ENCODE peak calls at places on chromosomes 1 and 21, in four cellular contexts. One of them, this sample, is unnamed.

GRCh38 chr1:196308171-196308570 is 300.1 kb downstream of the KCNT2 start:
- DNase-seq in HL-60: no peak
- DNase-seq in cardiac muscle cell: no peak
- DNase-seq in lung: no peak
- DNase-seq in this sample: no peak

GRCh38 chr1:94514095-94514727 is 27.3 kb downstream of the F3 start:
- DNase-seq in HL-60: no peak
- DNase-seq in lung: no peak
- DNase-seq in cardiac muscle cell: peak; percentile 65
- DNase-seq in this sample: peak; percentile 45

GRCh38 chr21:26847951-26848350 is 2.7 kb upstream of the ADAMTS1 start:
- DNase-seq in lung: no peak
- DNase-seq in HL-60: no peak
- DNase-seq in cardiac muscle cell: no peak
- DNase-seq in this sample: no peak

GRCh38 chr1:179753061-179753460 is 10.0 kb downstream of the FAM163A start:
- DNase-seq in cardiac muscle cell: no peak
- DNase-seq in lung: no peak
- DNase-seq in HL-60: no peak
- DNase-seq in this sample: no peak

GRCh38 chr1:197674286-197674685 is 101.0 kb downstream of the DENND1B start:
- DNase-seq in HL-60: no peak
- DNase-seq in cardiac muscle cell: no peak
- DNase-seq in lung: no peak
- DNase-seq in this sample: no peak

GRCh38 chr21:31410763-31411278 is 66.8 kb upstream of the TIAM1 start:
- DNase-seq in HL-60: no peak
- DNase-seq in cardiac muscle cell: no peak
- DNase-seq in lung: no peak
- DNase-seq in this sample: no peak

GRCh38 chr1:236623371-236624166 is 19.3 kb upstream of the HEATR1 start:
- DNase-seq in cardiac muscle cell: no peak
- DNase-seq in lung: no peak
- DNase-seq in HL-60: no peak
- DNase-seq in this sample: no peak

GRCh38 chr21:28069446-28069845 is 923.2 kb downstream of the LTN1 start:
- DNase-seq in cardiac muscle cell: no peak
- DNase-seq in HL-60: no peak
- DNase-seq in lung: no peak
- DNase-seq in this sample: no peak

GRCh38 chr1:194295690-194296089 is 1109.3 kb upstream of the B3GALT2 start:
- DNase-seq in lung: no peak
- DNase-seq in cardiac muscle cell: peak; percentile 76
- DNase-seq in HL-60: no peak
- DNase-seq in this sample: peak; percentile 51

GRCh38 chr1:161486806-161487482 is 18.3 kb upstream of the FCGR2A start:
- DNase-seq in cardiac muscle cell: peak; percentile 80
- DNase-seq in lung: no peak
- DNase-seq in HL-60: peak; percentile 68
- DNase-seq in this sample: peak; percentile 58

GRCh38 chr1:52403566-52404115 is 582 bp downstream of the ORC1 start:
- DNase-seq in cardiac muscle cell: no peak
- DNase-seq in lung: peak; percentile 29
- DNase-seq in HL-60: peak; percentile 82
- DNase-seq in this sample: peak; percentile 35

GRCh38 chr1:34870395-34870794 is 10.8 kb upstream of the SMIM12 start:
- DNase-seq in cardiac muscle cell: no peak
- DNase-seq in lung: no peak
- DNase-seq in HL-60: no peak
- DNase-seq in this sample: no peak

GRCh38 chr1:91511386-91511785 is 10.7 kb downstream of the CDC7 start:
- DNase-seq in cardiac muscle cell: peak; percentile 54
- DNase-seq in HL-60: peak; percentile 11
- DNase-seq in lung: no peak
- DNase-seq in this sample: no peak

GRCh38 chr21:31682625-31683024 is 23.1 kb downstream of the SOD1 start:
- DNase-seq in lung: no peak
- DNase-seq in HL-60: no peak
- DNase-seq in cardiac muscle cell: no peak
- DNase-seq in this sample: no peak

GRCh38 chr1:169648709-169649108 is 18.8 kb upstream of the SELP start:
- DNase-seq in cardiac muscle cell: no peak
- DNase-seq in lung: no peak
- DNase-seq in HL-60: no peak
- DNase-seq in this sample: no peak

GRCh38 chr1:177306019-177306415 is 135.3 kb downstream of the BRINP2 start:
- DNase-seq in cardiac muscle cell: no peak
- DNase-seq in lung: no peak
- DNase-seq in HL-60: no peak
- DNase-seq in this sample: no peak

GRCh38 chr1:204506969-204507316 is 9.3 kb upstream of the MDM4 start:
- DNase-seq in lung: peak; percentile 86
- DNase-seq in cardiac muscle cell: peak; percentile 88
- DNase-seq in HL-60: peak; percentile 93
- DNase-seq in this sample: peak; percentile 92

GRCh38 chr1:24902471-24902891 is 27.6 kb downstream of the RUNX3 start:
- DNase-seq in lung: no peak
- DNase-seq in cardiac muscle cell: no peak
- DNase-seq in HL-60: no peak
- DNase-seq in this sample: no peak

GRCh38 chr1:159821171-159821867 is 5.4 kb upstream of the SLAMF8 start:
- DNase-seq in HL-60: no peak
- DNase-seq in cardiac muscle cell: no peak
- DNase-seq in lung: peak; percentile 46
- DNase-seq in this sample: no peak

DNA sequence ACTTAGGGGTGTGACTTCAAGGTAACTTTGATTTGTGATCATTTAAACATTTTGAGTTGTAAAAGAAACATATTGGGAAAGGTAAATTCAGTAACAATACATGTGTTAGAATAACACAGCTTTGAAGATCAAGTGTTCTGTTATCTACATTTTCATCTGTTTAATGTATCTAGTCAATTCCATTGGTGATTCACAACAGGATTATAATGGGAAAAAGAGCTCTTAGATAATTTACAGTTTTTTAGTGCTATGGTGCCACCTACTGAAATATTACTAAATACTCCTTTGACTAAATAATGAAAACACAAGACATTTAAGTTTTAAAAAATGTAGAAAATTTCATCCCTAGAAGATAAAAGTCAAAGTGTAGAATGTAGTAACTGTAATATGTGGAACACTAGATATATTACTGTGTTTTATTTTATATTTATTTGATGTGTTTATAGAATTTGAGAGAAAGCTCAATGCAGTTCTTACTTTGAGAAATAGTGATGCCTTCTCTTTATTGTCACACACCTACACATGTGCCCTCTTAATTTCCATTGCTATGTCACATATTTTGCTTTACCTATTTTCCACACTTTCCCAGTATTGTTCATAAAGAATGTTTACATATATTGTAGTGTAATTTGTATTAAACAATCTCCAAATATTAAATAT is 47.4 kb downstream of the PTPRC start:
- DNase-seq in HL-60: no peak
- DNase-seq in cardiac muscle cell: no peak
- DNase-seq in lung: no peak
- DNase-seq in this sample: no peak
- TF ChIP-seq CTCF in HL-60: no peak
- TF ChIP-seq CTCF in cardiac muscle cell: peak; percentile 40
- TF ChIP-seq CTCF in lung: no peak
- TF ChIP-seq CTCF in this sample: peak; percentile 36

GRCh38 chr1:152043870-152044269 is 7.1 kb upstream of the S100A11 start:
- DNase-seq in cardiac muscle cell: no peak
- DNase-seq in lung: no peak
- DNase-seq in HL-60: no peak
- DNase-seq in this sample: no peak

GRCh38 chr1:152047954-152048640 is 11.3 kb upstream of the S100A11 start:
- DNase-seq in lung: peak; percentile 93
- DNase-seq in HL-60: peak; percentile 99
- DNase-seq in cardiac muscle cell: peak; percentile 88
- DNase-seq in this sample: peak; percentile 98

GRCh38 chr1:152042030-152042429 is 5.2 kb upstream of the S100A11 start:
- DNase-seq in cardiac muscle cell: no peak
- DNase-seq in HL-60: no peak
- DNase-seq in lung: no peak
- DNase-seq in this sample: no peak

GRCh38 chr1:152047607-152047953 is 10.8 kb upstream of the S100A11 start:
- DNase-seq in lung: no peak
- DNase-seq in cardiac muscle cell: no peak
- DNase-seq in HL-60: no peak
- DNase-seq in this sample: peak; percentile 87

DNA sequence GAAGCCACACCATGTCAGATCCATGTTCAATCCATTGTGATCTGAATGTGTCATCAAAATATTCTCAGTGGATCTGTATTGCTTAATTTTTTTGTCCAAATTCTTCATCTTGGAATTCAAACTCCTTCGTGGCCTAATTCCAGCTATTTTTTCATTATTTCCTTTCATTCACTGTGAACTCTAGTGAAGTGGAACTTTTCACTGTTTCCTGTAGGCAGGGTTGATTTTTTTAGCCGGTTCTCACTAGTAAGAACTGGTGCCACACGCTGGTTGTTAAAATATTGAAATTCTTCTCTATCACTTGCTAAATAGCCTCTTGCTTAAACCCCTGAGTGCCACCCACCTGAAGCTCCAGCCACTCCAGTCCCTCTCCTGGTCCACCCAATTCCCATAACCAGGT is 7.6 kb upstream of the S100A11 start:
- DNase-seq in HL-60: no peak
- DNase-seq in cardiac muscle cell: no peak
- DNase-seq in lung: no peak
- DNase-seq in this sample: no peak
- TF ChIP-seq CTCF in HL-60: no peak
- TF ChIP-seq CTCF in cardiac muscle cell: no peak
- TF ChIP-seq CTCF in lung: no peak
- TF ChIP-seq CTCF in this sample: no peak

GRCh38 chr1:1399870-1400575 is 888 bp upstream of the CCNL2 start:
- DNase-seq in lung: no peak
- DNase-seq in cardiac muscle cell: no peak
- DNase-seq in HL-60: no peak
- DNase-seq in this sample: no peak

GRCh38 chr1:1397839-1398523 is 1.2 kb downstream of the CCNL2 start:
- DNase-seq in HL-60: peak; percentile 68
- DNase-seq in cardiac muscle cell: no peak
- DNase-seq in lung: no peak
- DNase-seq in this sample: no peak

GRCh38 chr1:1400576-1401456 is 1.7 kb upstream of the CCNL2 start:
- DNase-seq in lung: no peak
- DNase-seq in cardiac muscle cell: no peak
- DNase-seq in HL-60: no peak
- DNase-seq in this sample: no peak

GRCh38 chr1:1398677-1399186 is 403 bp downstream of the CCNL2 start:
- DNase-seq in cardiac muscle cell: no peak
- DNase-seq in lung: no peak
- DNase-seq in HL-60: no peak
- DNase-seq in this sample: no peak

GRCh38 chr1:1399187-1399869 is at the start of gene CCNL2:
- DNase-seq in HL-60: peak; percentile 97
- DNase-seq in lung: peak; percentile 99
- DNase-seq in cardiac muscle cell: peak; percentile 99
- DNase-seq in this sample: peak; percentile 98
- TF ChIP-seq CTCF in HL-60: peak; percentile 16
- TF ChIP-seq CTCF in lung: peak; percentile 5
- TF ChIP-seq CTCF in cardiac muscle cell: peak; percentile 47
- TF ChIP-seq CTCF in this sample: no peak

GRCh38 chr1:43908226-43908625 is 25.4 kb upstream of the ARTN start:
- DNase-seq in lung: no peak
- DNase-seq in HL-60: no peak
- DNase-seq in cardiac muscle cell: no peak
- DNase-seq in this sample: no peak

GRCh38 chr1:43904660-43905551 is 28.7 kb upstream of the ARTN start:
- DNase-seq in cardiac muscle cell: no peak
- DNase-seq in HL-60: peak; percentile 57
- DNase-seq in lung: no peak
- DNase-seq in this sample: no peak

GRCh38 chr1:43912607-43913006 is 21.0 kb upstream of the ARTN start:
- DNase-seq in cardiac muscle cell: peak; percentile 37
- DNase-seq in lung: no peak
- DNase-seq in HL-60: no peak
- DNase-seq in this sample: no peak

GRCh38 chr1:43910359-43910758 is 23.2 kb upstream of the ARTN start:
- DNase-seq in cardiac muscle cell: no peak
- DNase-seq in HL-60: no peak
- DNase-seq in lung: no peak
- DNase-seq in this sample: no peak

GRCh38 chr1:43908858-43909257 is 24.7 kb upstream of the ARTN start:
- DNase-seq in lung: no peak
- DNase-seq in HL-60: no peak
- DNase-seq in cardiac muscle cell: no peak
- DNase-seq in this sample: no peak
- TF ChIP-seq CTCF in lung: no peak
- TF ChIP-seq CTCF in HL-60: no peak
- TF ChIP-seq CTCF in cardiac muscle cell: no peak
- TF ChIP-seq CTCF in this sample: no peak

GRCh38 chr1:18681423-18681835 is 50.8 kb downstream of the PAX7 start:
- DNase-seq in lung: peak; percentile 32
- DNase-seq in HL-60: peak; percentile 45
- DNase-seq in cardiac muscle cell: peak; percentile 59
- DNase-seq in this sample: peak; percentile 27
- TF ChIP-seq CTCF in lung: peak; percentile 28
- TF ChIP-seq CTCF in HL-60: peak; percentile 70
- TF ChIP-seq CTCF in cardiac muscle cell: peak; percentile 54
- TF ChIP-seq CTCF in this sample: peak; percentile 74

DNA sequence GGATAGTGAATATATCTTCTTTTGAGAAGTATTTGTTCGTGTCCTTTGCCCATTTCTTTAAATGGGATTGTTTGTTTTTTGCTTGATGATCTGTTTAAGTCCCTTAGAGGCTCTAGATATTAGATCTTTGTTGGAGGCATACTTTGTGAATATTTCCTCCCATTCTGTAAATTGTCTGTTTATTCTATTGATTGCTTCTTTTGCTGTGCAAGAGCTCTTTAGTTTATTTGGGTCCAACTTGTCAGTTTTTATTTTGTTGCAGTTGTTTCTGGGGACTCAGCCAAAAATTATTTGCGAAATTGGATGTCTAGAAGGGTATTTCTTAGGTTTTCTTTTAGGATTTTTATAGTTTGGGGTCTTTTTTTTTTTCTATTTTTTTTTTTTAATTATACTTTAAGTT is 302.8 kb downstream of the NCAM2 start:
- DNase-seq in lung: no peak
- DNase-seq in HL-60: no peak
- DNase-seq in cardiac muscle cell: no peak
- DNase-seq in this sample: no peak
- TF ChIP-seq CTCF in lung: no peak
- TF ChIP-seq CTCF in HL-60: no peak
- TF ChIP-seq CTCF in cardiac muscle cell: no peak
- TF ChIP-seq CTCF in this sample: no peak

This sample was measured in Calu3.